ENCODE peak calls at places on chromosomes 16 and 17, in five cellular contexts. M is cardiac fibroblast; O is activated CD8-positive, alpha-beta T cell treated with anti-CD3 and anti-CD28 coated beads for 36 hours; E is tibial artery; U is fibroblast of mammary gland. Z is an unnamed sample.

GRCh38 chr17:40590742-40591141 is 25.5 kb upstream of the CCR7 start:
- DNase-seq in O (no peak), U (no peak), E (no peak), M (no peak), Z (no peak)

GRCh38 chr17:29168079-29168758 is 12.0 kb downstream of the MYO18A start:
- DNase-seq in E (no peak), U (no peak), M (no peak), O (no peak), Z (no peak)

GRCh38 chr17:50272711-50273653 is 1.3 kb upstream of the TMEM92 start:
- DNase-seq in M (peak; percentile 60), U (peak; percentile 67), E (peak; percentile 49), O (peak; percentile 56), Z (peak; percentile 85)

GRCh38 chr17:82000803-82001649 is 21.7 kb downstream of the CENPX start:
- DNase-seq in E (no peak), O (no peak), U (no peak), M (no peak), Z (no peak)

GRCh38 chr17:56431736-56432135 is 161.8 kb upstream of the NOG start:
- DNase-seq in U (no peak), E (no peak), M (no peak), O (no peak), Z (no peak)

GRCh38 chr17:20986767-20987510 is 55.9 kb downstream of the USP22 start:
- DNase-seq in E (no peak), O (no peak), M (no peak), U (no peak), Z (no peak)

GRCh38 chr17:49629447-49629846 is 48.5 kb downstream of the SPOP start:
- DNase-seq in E (no peak), U (no peak), O (no peak), M (no peak), Z (no peak)

GRCh38 chr17:31787857-31788570 is 71.0 kb downstream of the COPRS start:
- DNase-seq in M (peak; percentile 84), U (peak; percentile 91), E (peak; percentile 54), O (no peak), Z (no peak)

GRCh38 chr17:58624751-58625150 is 67.1 kb downstream of the TEX14 start:
- DNase-seq in M (no peak), E (no peak), O (no peak), U (no peak), Z (no peak)

GRCh38 chr17:36152639-36153120 is 23.8 kb downstream of the TBC1D3B start:
- DNase-seq in U (peak; percentile 30), M (no peak), O (no peak), E (no peak), Z (no peak)

GRCh38 chr17:65554568-65555223 is 6.8 kb downstream of the AXIN2 start:
- DNase-seq in O (no peak), M (no peak), U (peak; percentile 38), E (no peak), Z (no peak)

GRCh38 chr17:50355701-50356341 is 9.9 kb downstream of the XYLT2 start:
- DNase-seq in O (no peak), E (no peak), M (no peak), U (no peak), Z (no peak)

GRCh38 chr17:50206604-50207293 is 5.3 kb upstream of the COL1A1 start:
- DNase-seq in O (peak; percentile 55), E (peak; percentile 57), M (peak; percentile 43), U (peak; percentile 61), Z (peak; percentile 57)

GRCh38 chr17:50850640-50851039 is 15.3 kb downstream of the WFIKKN2 start:
- DNase-seq in M (no peak), E (no peak), O (no peak), U (no peak), Z (no peak)

GRCh38 chr16:87457051-87457611 is 35.7 kb downstream of the ZCCHC14 start:
- DNase-seq in M (peak; percentile 67), U (peak; percentile 87), O (no peak), E (no peak), Z (no peak)

GRCh38 chr17:16313159-16314090 is 39.8 kb downstream of the CENPV start:
- DNase-seq in M (no peak), E (no peak), U (no peak), O (no peak), Z (no peak)

GRCh38 chr16:69301861-69302260 is 9.3 kb upstream of the VPS4A start:
- DNase-seq in O (no peak), U (no peak), M (no peak), E (no peak), Z (no peak)

GRCh38 chr17:29495011-29495410 is 71.8 kb downstream of the ABHD15 start:
- DNase-seq in O (no peak), M (peak; percentile 66), E (no peak), U (peak; percentile 38), Z (no peak)

GRCh38 chr16:21190599-21190998 is 20.8 kb downstream of the ZP2 start:
- DNase-seq in O (no peak), E (no peak), M (no peak), U (peak; percentile 81), Z (no peak)

GRCh38 chr16:19860146-19861030 is 24.3 kb downstream of the GPRC5B start:
- DNase-seq in U (no peak), O (no peak), M (peak; percentile 48), E (no peak), Z (no peak)

GRCh38 chr16:28107232-28107631 is 43.7 kb upstream of the GSG1L start:
- DNase-seq in M (no peak), O (no peak), U (no peak), E (no peak), Z (no peak)

GRCh38 chr17:40556884-40557414 is 8.3 kb downstream of the CCR7 start:
- DNase-seq in E (no peak), U (peak; percentile 40), M (peak; percentile 20), O (peak; percentile 43), Z (no peak)

GRCh38 chr16:78515421-78515820 is 416.0 kb downstream of the WWOX start:
- DNase-seq in E (no peak), O (no peak), M (no peak), U (no peak), Z (no peak)

GRCh38 chr16:84069540-84069939 is 26.9 kb upstream of the SLC38A8 start:
- DNase-seq in U (no peak), O (no peak), E (no peak), M (no peak), Z (no peak)

GRCh38 chr17:30174556-30174955 is 57.9 kb downstream of the NSRP1 start:
- DNase-seq in E (no peak), O (no peak), M (no peak), U (no peak), Z (no peak)

GRCh38 chr17:50657627-50658026 is 22.9 kb downstream of the ABCC3 start:
- DNase-seq in M (no peak), O (no peak), E (no peak), U (no peak), Z (no peak)

GRCh38 chr16:52515068-52515671 is 31.8 kb downstream of the TOX3 start:
- DNase-seq in O (no peak), E (no peak), U (no peak), M (no peak), Z (no peak)

GRCh38 chr17:77453613-77454559 is 313.1 kb downstream of the SEC14L1 start:
- DNase-seq in U (no peak), M (no peak), E (no peak), O (peak; percentile 85), Z (no peak)

GRCh38 chr17:61403846-61404701 is 4.4 kb downstream of the TBX2 start:
- DNase-seq in O (no peak), M (peak; percentile 64), U (no peak), E (no peak), Z (no peak)

GRCh38 chr16:24652803-24653202 is 76.6 kb upstream of the TNRC6A start:
- DNase-seq in E (no peak), U (no peak), M (no peak), O (no peak), Z (no peak)

GRCh38 chr17:37358098-37358829 is 17.5 kb upstream of the C17orf78 start:
- DNase-seq in M (peak; percentile 38), O (peak; percentile 71), E (peak; percentile 42), U (peak; percentile 42), Z (peak; percentile 65)

GRCh38 chr16:54355251-54355650 is 68.7 kb upstream of the IRX3 start:
- DNase-seq in E (no peak), U (peak; percentile 64), O (no peak), M (peak; percentile 84), Z (no peak)

DNA sequence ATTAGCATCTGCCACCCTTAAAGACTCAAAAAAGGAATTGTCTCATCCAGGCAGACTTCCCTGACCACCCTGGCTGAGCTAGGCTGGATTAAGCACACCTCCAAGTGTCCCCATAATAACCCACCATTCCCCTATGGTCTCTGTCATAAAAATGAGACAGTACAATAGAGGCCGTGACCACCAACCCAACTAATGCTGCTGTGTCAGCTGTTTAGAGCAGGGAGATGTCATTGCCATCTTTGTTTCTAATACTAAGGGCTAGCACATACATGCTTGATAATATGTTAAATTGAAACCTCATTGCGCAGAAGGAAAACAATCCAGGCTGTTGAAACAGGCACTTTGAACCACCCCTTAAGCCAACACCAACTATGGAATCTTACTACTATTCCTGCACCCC is 7.2 kb upstream of the ADAMTS18 start:
- DNase-seq in O (no peak), U (no peak), E (no peak), M (no peak), Z (no peak)
- TF ChIP-seq CTCF in O (no peak), U (no peak), E (no peak), M (no peak), Z (no peak)

DNA sequence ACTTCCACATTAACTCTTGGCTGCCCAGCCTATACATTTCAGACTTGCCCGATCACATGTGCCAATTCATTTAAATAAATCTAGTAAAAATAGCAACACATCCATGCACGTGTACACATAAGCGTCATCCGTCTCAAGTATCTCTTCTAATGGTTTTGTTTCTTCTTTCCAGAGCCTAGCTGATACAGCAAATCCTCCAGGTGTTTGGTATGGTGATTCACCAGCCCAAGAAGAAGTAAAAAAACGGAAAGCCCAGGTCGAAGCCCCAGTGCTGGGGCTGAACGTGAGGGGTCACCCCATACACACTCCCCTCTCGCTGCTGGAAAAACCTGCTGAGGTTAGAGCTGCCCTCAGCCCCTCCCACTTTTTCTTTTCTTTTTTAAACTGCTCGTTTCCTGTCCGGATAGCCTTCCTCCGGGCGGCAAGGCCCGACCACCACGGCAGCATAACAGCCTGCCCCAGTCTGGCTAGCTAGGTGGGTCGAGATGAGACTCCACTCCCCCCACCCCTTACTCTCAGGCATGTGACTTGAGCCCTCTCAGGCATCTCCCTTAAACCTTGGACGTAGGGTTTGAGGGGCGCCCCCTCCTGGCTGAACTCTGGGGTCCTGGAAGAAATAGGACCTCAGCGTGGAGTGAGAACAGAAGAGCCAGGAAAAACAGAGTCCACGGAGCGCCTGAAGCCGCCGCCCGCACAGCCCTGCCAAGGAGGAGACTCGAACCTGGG is 13.9 kb upstream of the OR1F1 start:
- DNase-seq in E (no peak), U (no peak), O (peak; percentile 71), M (peak; percentile 50), Z (peak; percentile 68)
- TF ChIP-seq CTCF in E (no peak), U (peak; percentile 34), O (peak; percentile 68), M (peak; percentile 41), Z (peak; percentile 65)

DNA sequence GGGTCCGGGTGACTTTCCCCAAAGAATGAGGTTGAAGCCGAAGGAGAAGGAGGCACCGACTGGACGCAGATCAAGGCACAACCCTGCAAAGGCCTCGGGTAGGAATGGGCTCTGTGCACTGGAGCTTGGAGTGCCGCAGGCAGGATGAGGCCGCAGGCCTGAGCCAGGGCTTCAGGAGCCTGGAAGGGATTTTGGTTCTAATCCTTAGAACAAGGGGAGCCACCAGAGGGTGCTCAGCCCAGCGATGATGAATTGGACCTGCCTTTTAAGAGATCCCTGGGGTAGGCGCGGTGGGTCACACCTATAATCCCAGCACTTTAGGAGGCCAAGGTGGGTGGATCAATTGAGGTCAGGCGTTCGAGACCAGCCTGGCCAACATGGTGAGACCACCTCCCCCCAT is 8.1 kb downstream of the CIBAR2 start:
- DNase-seq in M (no peak), U (no peak), O (no peak), E (no peak), Z (no peak)
- TF ChIP-seq CTCF in M (no peak), U (no peak), O (no peak), E (no peak), Z (no peak)

GRCh38 chr17:48506246-48506645 is 24.6 kb downstream of the HOXB1 start:
- DNase-seq in M (no peak), U (no peak), E (no peak), O (no peak), Z (no peak)
- TF ChIP-seq CTCF in M (no peak), U (peak; percentile 1), E (no peak), O (no peak), Z (peak; percentile 14)

Z was measured in endothelial cell.